ENCODE peak calls at places on chromosomes 4 and X, in ten cellular contexts. M is suprapubic skin, O is testis, W is lung, V is ovary, C is GM06990, N is body of pancreas, G is left lung, I is heart right ventricle, Z is brain microvascular endothelial cell. F is an unnamed sample.

GRCh38 chr4:186566068-186566467 is 10.7 kb upstream of the MTNR1A start:
- DNase-seq in W (no peak), Z (no peak), O (no peak), M (no peak), C (no peak), I (no peak), N (no peak), G (no peak), V (no peak), F (no peak)

GRCh38 chr4:4845027-4845426 is 14.4 kb upstream of the MSX1 start:
- DNase-seq in Z (no peak), V (no peak), N (no peak), C (no peak), W (no peak), M (no peak), O (no peak), I (no peak), G (no peak), F (no peak)

GRCh38 chr4:3233391-3234071 is 15.4 kb upstream of the MSANTD1 start:
- DNase-seq in G (no peak), M (no peak), V (no peak), W (no peak), C (no peak), Z (peak; percentile 16), I (no peak), N (peak; percentile 43), O (no peak), F (no peak)

GRCh38 chr4:54229631-54230478 is 762 bp downstream of the PDGFRA start:
- DNase-seq in O (no peak), N (no peak), C (no peak), I (peak; percentile 27), Z (peak; percentile 16), W (no peak), V (peak; percentile 60), M (peak; percentile 74), G (no peak), F (no peak)

GRCh38 chr4:133559987-133560386 is 410.9 kb downstream of the PCDH10 start:
- DNase-seq in N (no peak), C (no peak), W (no peak), V (no peak), I (no peak), M (no peak), G (no peak), O (no peak), Z (no peak), F (no peak)

GRCh38 chr4:139316733-139317132 is 14.5 kb upstream of the NDUFC1 start:
- DNase-seq in G (no peak), V (no peak), Z (no peak), O (no peak), I (no peak), W (no peak), C (no peak), M (no peak), N (no peak), F (no peak)

GRCh38 chr4:141464366-141464765 is 172.0 kb upstream of the IL15 start:
- DNase-seq in G (no peak), N (no peak), C (no peak), W (no peak), I (no peak), Z (no peak), O (no peak), V (no peak), M (no peak), F (no peak)

GRCh38 chrX:125203379-125203736 is 116.3 kb upstream of the TEX13C start:
- DNase-seq in W (no peak), N (no peak), G (no peak), V (no peak), O (peak; percentile 13), M (peak; percentile 57), Z (no peak), C (no peak), I (peak; percentile 8), F (no peak)

GRCh38 chr4:2256781-2257191 is 5.1 kb downstream of the MXD4 start:
- DNase-seq in N (peak; percentile 32), W (peak; percentile 35), O (peak; percentile 61), I (peak; percentile 71), V (peak; percentile 47), G (peak; percentile 33), M (peak; percentile 69), Z (no peak), C (peak; percentile 7), F (no peak)

GRCh38 chrX:43940811-43941210 is 32.4 kb downstream of the NDP start:
- DNase-seq in C (no peak), G (no peak), N (no peak), M (no peak), W (no peak), I (no peak), O (no peak), V (no peak), Z (peak; percentile 41), F (no peak)

GRCh38 chr4:38313175-38313574 is 350.8 kb upstream of the KLF3 start:
- DNase-seq in O (no peak), W (no peak), N (peak; percentile 52), V (no peak), G (no peak), C (no peak), M (no peak), I (no peak), Z (no peak), F (no peak)

GRCh38 chr4:38315296-38315695 is 348.7 kb upstream of the KLF3 start:
- DNase-seq in G (no peak), C (no peak), Z (no peak), M (no peak), W (no peak), O (no peak), N (no peak), I (no peak), V (no peak), F (no peak)

GRCh38 chr4:38316045-38316444 is 348.0 kb upstream of the KLF3 start:
- DNase-seq in G (no peak), N (no peak), W (no peak), M (no peak), C (no peak), O (no peak), Z (no peak), I (no peak), V (no peak), F (no peak)

GRCh38 chr4:38313999-38314561 is 349.9 kb upstream of the KLF3 start:
- DNase-seq in I (no peak), G (no peak), V (no peak), M (no peak), C (no peak), N (no peak), O (no peak), Z (peak; percentile 34), W (no peak), F (no peak)

DNA sequence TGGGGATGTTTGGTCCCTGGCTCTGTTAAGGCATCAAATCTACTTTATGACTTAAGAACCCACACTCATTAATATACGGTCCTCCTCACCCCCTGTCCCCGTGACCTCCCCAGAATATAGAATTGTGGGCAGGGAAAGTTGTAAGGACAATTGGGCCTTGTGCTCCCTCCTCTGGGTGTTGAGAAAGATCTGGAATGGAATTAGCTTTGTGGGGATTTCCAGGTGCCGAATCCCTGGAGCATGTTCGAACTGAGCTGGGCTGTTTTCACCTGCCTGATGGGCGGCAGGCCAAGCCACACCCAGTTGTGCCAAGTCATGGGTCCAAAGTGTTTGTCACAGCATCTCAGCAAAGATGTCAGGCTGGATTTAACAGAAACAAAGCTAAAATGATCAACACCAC is 349.3 kb upstream of the KLF3 start:
- DNase-seq in Z (no peak), G (no peak), M (no peak), C (no peak), I (no peak), V (no peak), W (no peak), N (peak; percentile 51), O (no peak), F (no peak)
- TF ChIP-seq CTCF in Z (no peak), G (no peak), M (no peak), C (no peak), I (no peak), V (no peak), W (no peak), N (no peak), O (no peak), F (no peak)

GRCh38 chr4:184595430-184595829 is 53.8 kb downstream of the CASP3 start:
- DNase-seq in O (no peak), W (no peak), N (no peak), Z (no peak), G (no peak), I (no peak), V (no peak), M (no peak), C (no peak), F (no peak)
- H3K36me3 ChIP-seq in O (no peaks in the 10 kb centered on the region), W (no peaks in the 10 kb centered on the region), N (no peaks in the 10 kb centered on the region), Z (no peaks in the 10 kb centered on the region), G (no peaks in the 10 kb centered on the region), I (no peaks in the 10 kb centered on the region), V (no peaks in the 10 kb centered on the region), M (no peaks in the 10 kb centered on the region), C (no peaks in the 10 kb centered on the region), F (no peaks in the 10 kb centered on the region)

DNA sequence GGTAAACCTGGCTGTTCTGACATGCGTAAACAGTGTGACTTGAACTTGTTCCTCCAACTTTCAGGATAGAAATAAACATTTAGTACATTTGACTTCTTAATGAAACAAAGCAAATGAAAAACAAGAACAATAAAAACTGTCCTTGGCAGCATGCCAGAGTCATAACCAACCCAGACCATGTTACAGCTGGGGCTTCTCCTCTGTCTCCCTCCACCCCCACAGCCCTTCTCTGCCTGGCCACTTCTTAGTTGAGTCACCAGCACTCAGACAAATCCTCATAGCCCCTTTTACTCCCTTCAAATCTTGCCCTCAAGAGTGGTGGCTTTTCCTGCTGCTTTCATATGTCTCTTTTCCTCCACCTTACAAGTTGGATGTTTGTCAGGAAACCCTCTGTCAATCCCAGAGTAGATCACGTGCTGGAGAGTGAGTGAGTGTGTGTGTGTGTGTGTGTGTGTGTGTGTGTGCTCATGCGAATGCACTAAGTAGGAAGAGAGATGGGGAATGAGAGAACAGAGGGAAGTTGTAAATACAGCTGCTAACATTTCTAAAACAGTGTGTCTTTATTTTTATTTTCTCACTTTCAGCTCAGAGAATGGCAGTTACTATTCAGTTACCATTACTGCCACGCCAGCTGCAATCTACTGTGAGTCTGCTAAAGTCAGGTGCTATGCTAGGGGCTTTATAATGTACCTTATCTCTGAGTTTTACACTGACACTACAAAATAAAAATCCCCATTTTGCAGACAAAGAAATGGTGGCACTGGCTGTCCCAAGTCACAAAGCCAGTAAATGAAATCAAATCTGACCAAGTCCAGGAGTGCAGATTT is 15.0 kb downstream of the SCARB2 start:
- DNase-seq in M (no peak), I (no peak), V (peak; percentile 67), N (peak; percentile 76), C (peak; percentile 70), W (peak; percentile 62), G (peak; percentile 79), O (peak; percentile 63), Z (peak; percentile 82), F (no peak)
- H3K4me3 ChIP-seq in M (no peak overlapping the region), I (no peak overlapping the region), V (no peak overlapping the region), N (no peak overlapping the region), C (peak overlapping the region; percentile 6), W (no peak overlapping the region), G (no peak overlapping the region), O (no peak overlapping the region), Z (no peak overlapping the region), F (no peak overlapping the region)

GRCh38 chr4:165058676-165059075 is 5.0 kb downstream of the TRIM75 start:
- DNase-seq in Z (no peak), N (no peak), M (no peak), G (no peak), I (no peak), V (no peak), W (no peak), O (no peak), C (no peak), F (no peak)

GRCh38 chr4:165055601-165056000 is 1.9 kb downstream of the TRIM75 start:
- DNase-seq in G (no peak), N (no peak), Z (no peak), O (no peak), I (no peak), W (no peak), C (no peak), V (no peak), M (no peak), F (no peak)

GRCh38 chr4:165060938-165061337 is 7.3 kb downstream of the TRIM75 start:
- DNase-seq in I (no peak), N (no peak), V (no peak), G (no peak), W (no peak), Z (no peak), O (no peak), C (no peak), M (no peak), F (no peak)
- TF ChIP-seq CTCF in I (peak; percentile 14), N (no peak), V (no peak), G (no peak), W (no peak), Z (peak; percentile 37), O (no peak), C (peak; percentile 24), M (no peak), F (peak; percentile 29)

F was measured in kidney epithelial cell.